ENCODE peak calls at places on chromosomes 7 and 10, in five cellular contexts. S is stimulated activated CD8-positive, alpha-beta memory T cell treated with anti-CD3 and anti-CD28 coated beads, Interleukin-4, amount 100 ng/mL, for 48 hours; V is HT1080; C is kidney tubule cell; J is stimulated activated CD4-positive, alpha-beta T cell treated with anti-CD3 and anti-CD28 coated beads, Interleukin-1b, Interleukin-23, amount 100 ng/mL, for 24 hours. B is an unnamed sample.
A peak's percentile ranks its signal among the peaks of the same experiment; 100 is the strongest.

GRCh38 chr7:25256424-25256823 is 28.1 kb upstream of the NPVF start:
- DNase-seq in S (no peak), V (no peak), C (no peak), J (no peak), B (no peak)

GRCh38 chr7:138245682-138246081 is 169.4 kb downstream of the AKR1D1 start:
- DNase-seq in S (no peak), V (no peak), C (no peak), J (no peak), B (no peak)

GRCh38 chr7:151228024-151228866 is 1.2 kb upstream of the ABCF2 start:
- DNase-seq in S (no peak), V (no peak), C (no peak), J (no peak), B (no peak)

GRCh38 chr10:6912424-6912823 is 332.3 kb upstream of the PRKCQ start:
- DNase-seq in S (no peak), V (no peak), C (no peak), J (no peak), B (no peak)

GRCh38 chr10:22476601-22477364 is 131.5 kb downstream of the SPAG6 start:
- DNase-seq in S (no peak), V (no peak), C (no peak), J (no peak), B (no peak)

GRCh38 chr7:80529362-80529761 is 17.5 kb upstream of the GNAT3 start:
- DNase-seq in S (no peak), V (no peak), C (no peak), J (no peak), B (no peak)

GRCh38 chr7:74226633-74227032 is 16.8 kb downstream of the LAT2 start:
- DNase-seq in S (no peak), V (no peak), C (no peak), J (no peak), B (no peak)

GRCh38 chr7:142587578-142588191 is 161.6 kb upstream of the PRSS1 start:
- DNase-seq in S (no peak), V (peak; percentile 76), C (peak; percentile 80), J (no peak), B (no peak)

GRCh38 chr10:94546616-94547175 is 1.1 kb downstream of the HELLS start:
- DNase-seq in S (no peak), V (no peak), C (peak; percentile 3), J (no peak), B (no peak)

GRCh38 chr10:123986736-123987135 is 95.1 kb upstream of the CPXM2 start:
- DNase-seq in S (no peak), V (no peak), C (no peak), J (no peak), B (no peak)

GRCh38 chr7:43491984-43492383 is 90.9 kb upstream of the STK17A start:
- DNase-seq in S (no peak), V (peak; percentile 65), C (peak; percentile 71), J (no peak), B (no peak)

GRCh38 chr7:56110611-56111010 is 4.3 kb upstream of the CHCHD2 start:
- DNase-seq in S (no peak), V (no peak), C (peak; percentile 73), J (no peak), B (no peak)

GRCh38 chr10:95247200-95247880 is 43.5 kb downstream of the PDLIM1 start:
- DNase-seq in S (no peak), V (peak; percentile 69), C (peak; percentile 74), J (no peak), B (no peak)

GRCh38 chr7:128190051-128190640 is 50.9 kb upstream of the LEP start:
- DNase-seq in S (peak; percentile 6), V (no peak), C (no peak), J (no peak), B (no peak)

GRCh38 chr7:30162622-30163124 is 27.9 kb downstream of the MTURN start:
- DNase-seq in S (no peak), V (peak; percentile 83), C (peak; percentile 74), J (no peak), B (peak; percentile 22)

GRCh38 chr7:129466796-129467195 is 32.6 kb downstream of the STRIP2 start:
- DNase-seq in S (no peak), V (no peak), C (no peak), J (no peak), B (no peak)

GRCh38 chr10:11381023-11381422 is 230.4 kb downstream of the USP6NL start:
- DNase-seq in S (peak; percentile 69), V (peak; percentile 74), C (peak; percentile 13), J (peak; percentile 14), B (no peak)

GRCh38 chr10:3409928-3410327 is 237.3 kb upstream of the PITRM1 start:
- DNase-seq in S (no peak), V (no peak), C (no peak), J (no peak), B (no peak)

B was measured in immature natural killer cell.